ENCODE peak calls at places on chromosomes 1 and 21, in four cellular contexts. N is HepG2, M is H1, H is GM12878. X is an unnamed sample.

GRCh38 chr1:36349839-36350238 is 26.4 kb upstream of the EVA1B start:
- DNase-seq in N (no peak), M (no peak), H (no peak), X (no peak)

GRCh38 chr1:238690415-238690814 is 696.0 kb upstream of the CHRM3 start:
- DNase-seq in M (no peak), N (no peak), H (no peak), X (no peak)

GRCh38 chr1:98104285-98104684 is 183.5 kb upstream of the DPYD start:
- DNase-seq in H (no peak), N (no peak), M (no peak), X (no peak)

GRCh38 chr1:223202376-223202775 is 59.3 kb upstream of the TLR5 start:
- DNase-seq in M (no peak), N (no peak), H (no peak), X (no peak)

GRCh38 chr1:107862064-107862463 is 102.9 kb downstream of the VAV3 start:
- DNase-seq in N (no peak), H (no peak), M (no peak), X (no peak)

GRCh38 chr1:14304381-14304865 is 294.1 kb upstream of the KAZN start:
- DNase-seq in M (no peak), N (no peak), H (no peak), X (no peak)

GRCh38 chr1:97738270-97738669 is 182.6 kb downstream of the DPYD start:
- DNase-seq in N (no peak), H (no peak), M (no peak), X (no peak)

GRCh38 chr1:65068202-65069011 is 79.6 kb upstream of the AK4 start:
- DNase-seq in M (no peak), H (no peak), N (no peak), X (no peak)

GRCh38 chr1:1874901-1875300 is 16.0 kb downstream of the GNB1 start:
- DNase-seq in N (no peak), H (no peak), M (no peak), X (no peak)

GRCh38 chr1:30321996-30322858 is 401.2 kb downstream of the MATN1 start:
- DNase-seq in H (no peak), N (no peak), M (no peak), X (no peak)

GRCh38 chr1:230855886-230856285 is 12.4 kb downstream of the C1orf198 start:
- DNase-seq in N (no peak), H (no peak), M (no peak), X (no peak)

GRCh38 chr1:161956097-161956496 is 67.6 kb downstream of the OLFML2B start:
- DNase-seq in M (no peak), N (no peak), H (no peak), X (no peak)

GRCh38 chr1:158067651-158068050 is 74.2 kb downstream of the KIRREL1 start:
- DNase-seq in M (no peak), H (no peak), N (no peak), X (no peak)

GRCh38 chr1:174825127-174825526 is 174.6 kb upstream of the CACYBP start:
- DNase-seq in N (no peak), M (no peak), H (no peak), X (no peak)

GRCh38 chr1:35220976-35221375 is 28.0 kb upstream of the SFPQ start:
- DNase-seq in N (peak; percentile 23), M (no peak), H (no peak), X (no peak)

GRCh38 chr1:68293122-68293521 is 60.8 kb upstream of the WLS start:
- DNase-seq in N (no peak), H (no peak), M (no peak), X (no peak)

GRCh38 chr1:94416901-94417701 is 1.1 kb upstream of the ABCD3 start:
- DNase-seq in N (peak; percentile 91), M (no peak), H (no peak), X (no peak)

GRCh38 chr1:8520483-8520966 is 202.6 kb downstream of the SLC45A1 start:
- DNase-seq in M (no peak), H (no peak), N (peak; percentile 24), X (no peak)

GRCh38 chr21:18443686-18444085 is 40.1 kb upstream of the TMPRSS15 start:
- DNase-seq in N (no peak), M (no peak), H (no peak), X (no peak)

GRCh38 chr1:207902566-207902965 is 8.4 kb downstream of the CD34 start:
- DNase-seq in N (no peak), M (no peak), H (no peak), X (no peak)

GRCh38 chr1:150053911-150054310 is 13.7 kb upstream of the VPS45 start:
- DNase-seq in N (no peak), H (no peak), M (no peak), X (no peak)

GRCh38 chr1:50742523-50742922 is 217.5 kb downstream of the FAF1 start:
- DNase-seq in H (no peak), M (no peak), N (no peak), X (no peak)
- TF ChIP-seq YY1 in H (no peak), M (no peak), N (no peak), X (no peak)

DNA sequence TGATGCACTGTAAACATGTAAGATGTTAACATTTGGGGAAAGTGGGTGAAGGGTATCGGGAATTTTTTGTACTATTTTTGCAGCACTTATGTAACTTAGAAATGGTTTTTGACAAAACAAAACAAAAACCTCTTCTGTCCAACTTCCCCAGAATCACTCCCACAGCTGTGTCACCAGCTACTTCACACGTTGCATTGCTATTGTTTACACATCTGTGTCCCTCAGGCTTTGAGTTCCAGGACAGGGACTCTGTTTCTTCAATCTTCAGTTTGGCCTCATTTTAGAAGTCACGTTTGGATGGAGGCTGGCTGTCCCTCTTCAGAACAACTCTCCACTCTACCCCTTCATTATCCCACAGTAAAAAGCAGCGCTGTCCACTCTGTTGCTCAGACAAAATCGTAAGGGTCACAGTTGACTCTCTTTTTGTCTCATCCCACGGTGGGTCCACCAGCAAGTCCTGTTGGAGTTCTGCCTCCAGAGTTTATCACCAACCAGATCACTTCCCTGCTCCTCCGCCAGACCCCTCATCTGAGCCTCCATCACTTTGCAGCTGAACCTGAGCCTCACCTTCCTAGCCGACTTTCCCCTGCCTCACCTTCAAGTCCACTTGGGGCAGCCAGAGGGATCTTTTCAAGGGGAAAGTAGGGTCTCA is 63.2 kb downstream of the NENF start:
- DNase-seq in M (no peak), N (no peak), H (no peak), X (no peak)
- H3K27me3 ChIP-seq in M (no peaks in the 10 kb centered on the region), N (peaks cover 4% of the 10 kb centered on the region), H (no peaks in the 10 kb centered on the region), X (no peaks in the 10 kb centered on the region)

DNA sequence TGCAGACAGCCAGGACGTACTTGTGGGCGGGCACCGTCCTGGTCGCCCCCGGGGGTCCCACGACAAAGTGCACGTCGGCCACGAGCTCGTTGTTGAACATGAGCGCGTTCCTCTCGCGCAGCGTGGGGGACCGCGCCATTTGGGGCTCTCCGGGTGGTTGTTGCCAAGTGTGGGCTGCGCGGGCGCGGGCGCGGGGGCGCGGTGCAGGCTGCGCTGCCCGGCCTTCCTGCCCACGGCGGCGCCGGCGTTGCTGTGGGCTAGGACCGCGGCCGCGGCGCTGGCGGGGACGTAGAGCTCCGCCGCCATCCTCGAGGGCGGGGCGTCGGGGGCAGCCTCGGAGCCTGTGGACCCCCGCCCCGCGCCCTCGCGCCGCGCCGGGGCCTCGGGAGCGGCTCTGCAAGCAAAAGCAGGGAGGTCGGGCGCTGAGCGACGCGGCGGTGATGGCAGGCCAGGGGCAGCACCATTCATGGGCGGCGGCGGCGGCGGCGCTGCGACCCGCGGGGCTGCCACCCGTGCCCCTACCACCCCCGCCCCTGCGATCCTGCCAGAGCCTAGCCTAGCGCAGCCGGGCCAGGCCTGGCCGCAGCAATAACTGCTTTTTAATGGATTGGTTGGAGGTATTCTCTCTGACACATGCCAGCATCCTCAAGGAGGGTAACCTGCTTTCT is 10.4 kb downstream of the CNR2 start:
- DNase-seq in N (no peak), H (no peak), M (no peak), X (no peak)
- TF ChIP-seq SUZ12 in N (no peak), H (no peak), M (peak; percentile 52), X (no peak)

GRCh38 chr21:44058981-44059380 is 46.9 kb downstream of the TRAPPC10 start:
- DNase-seq in M (no peak), N (no peak), H (no peak), X (no peak)
- TF ChIP-seq YY1 in M (no peak), N (no peak), H (no peak), X (no peak)

GRCh38 chr1:50415235-50416149 is 7.8 kb downstream of the DMRTA2 start:
- DNase-seq in H (no peak), N (no peak), M (no peak), X (no peak)
- H3K27me3 ChIP-seq in H (peaks cover 28% of the 10 kb centered on the region), N (peaks cover 14% of the 10 kb centered on the region), M (peaks cover 76% of the 10 kb centered on the region), X (peaks cover 98% of the 10 kb centered on the region)

GRCh38 chr1:17183388-17184160 is 21.4 kb upstream of the PADI1 start:
- DNase-seq in N (no peak), M (no peak), H (no peak), X (no peak)
- TF ChIP-seq SUZ12 in N (no peak), M (no peak), H (no peak), X (no peak)

GRCh38 chr1:91895832-91896556 is 10.0 kb upstream of the TGFBR3 start:
- DNase-seq in M (no peak), N (no peak), H (no peak), X (no peak)

GRCh38 chr1:91901231-91901630 is 15.3 kb upstream of the TGFBR3 start:
- DNase-seq in H (no peak), N (no peak), M (no peak), X (no peak)

GRCh38 chr1:91897016-91897415 is 11.1 kb upstream of the TGFBR3 start:
- DNase-seq in N (no peak), H (no peak), M (no peak), X (no peak)

GRCh38 chr1:91900538-91900937 is 14.6 kb upstream of the TGFBR3 start:
- DNase-seq in M (no peak), H (no peak), N (peak; percentile 29), X (no peak)
- TF ChIP-seq YY1 in M (no peak), H (no peak), N (no peak), X (no peak)

GRCh38 chr1:31760901-31761470 is 3.2 kb downstream of the ADGRB2 start:
- DNase-seq in M (no peak), H (no peak), N (peak; percentile 25), X (peak; percentile 66)

GRCh38 chr1:31762726-31763670 is 1.1 kb downstream of the ADGRB2 start:
- DNase-seq in N (peak; percentile 28), H (no peak), M (no peak), X (peak; percentile 74)

GRCh38 chr1:31762323-31762722 is 1.8 kb downstream of the ADGRB2 start:
- DNase-seq in N (no peak), H (no peak), M (no peak), X (no peak)

GRCh38 chr1:31760422-31760900 is 3.7 kb downstream of the ADGRB2 start:
- DNase-seq in M (no peak), H (no peak), N (no peak), X (no peak)

GRCh38 chr1:31761883-31762282 is 2.3 kb downstream of the ADGRB2 start:
- DNase-seq in H (no peak), M (no peak), N (no peak), X (no peak)
- H3K27me3 ChIP-seq in H (peaks cover 24% of the 10 kb centered on the region), M (peaks cover 3% of the 10 kb centered on the region), N (peaks cover 19% of the 10 kb centered on the region), X (peaks cover 23% of the 10 kb centered on the region)

X was measured in NT2/D1.